ENCODE peak calls at places on chromosomes 11 and 22, in five cellular contexts. Y, O, I, B and H are unnamed samples.

GRCh38 chr11:73614591-73614990 is 16.7 kb upstream of the FAM168A start:
- DNase-seq in Y (no peak), O (no peak), I (no peak), B (no peak), H (no peak)

GRCh38 chr11:34773211-34773610 is 143.0 kb downstream of the APIP start:
- DNase-seq in Y (no peak), O (no peak), I (no peak), B (no peak), H (no peak)

GRCh38 chr11:120688166-120688565 is 176.6 kb downstream of the GRIK4 start:
- DNase-seq in Y (no peak), O (no peak), I (no peak), B (no peak), H (no peak)

GRCh38 chr11:57155838-57156583 is 25.7 kb upstream of the LRRC55 start:
- DNase-seq in Y (no peak), O (no peak), I (no peak), B (no peak), H (no peak)

GRCh38 chr11:95950905-95951304 is 27.0 kb upstream of the MTMR2 start:
- DNase-seq in Y (no peak), O (no peak), I (no peak), B (no peak), H (no peak)

GRCh38 chr22:42396621-42397331 is 35.4 kb downstream of the NFAM1 start:
- DNase-seq in Y (no peak), O (no peak), I (no peak), B (no peak), H (no peak)

GRCh38 chr22:20531154-20531403 is 23.7 kb downstream of the MED15 start:
- DNase-seq in Y (no peak), O (no peak), I (no peak), B (no peak), H (no peak)

GRCh38 chr22:36385491-36386350 is 2.0 kb downstream of the MYH9 start:
- DNase-seq in Y (peak; percentile 66), O (peak; percentile 63), I (no peak), B (peak; percentile 58), H (no peak)

GRCh38 chr11:47233989-47234668 is 14.5 kb downstream of the ACP2 start:
- DNase-seq in Y (peak; percentile 26), O (no peak), I (no peak), B (no peak), H (no peak)

GRCh38 chr11:68974421-68975194 is 6.2 kb downstream of the MRGPRD start:
- DNase-seq in Y (peak; percentile 11), O (no peak), I (no peak), B (no peak), H (no peak)

GRCh38 chr11:70606248-70606950 is 208.1 kb downstream of the CTTN start:
- DNase-seq in Y (no peak), O (no peak), I (no peak), B (no peak), H (no peak)

GRCh38 chr11:61145228-61146005 is 15.8 kb downstream of the VPS37C start:
- DNase-seq in Y (no peak), O (no peak), I (no peak), B (no peak), H (no peak)